ENCODE peak calls at places on chromosomes 13 and 19, in ten cellular contexts. One of them, this sample, is unnamed.
A peak's percentile ranks its signal among the peaks of the same experiment; 100 is the strongest.

GRCh38 chr13:69706807-69707206 is 400.8 kb upstream of the ATXN8OS start:
- DNase-seq in A549: no peak
- DNase-seq in ovary: no peak
- DNase-seq in stomach: no peak
- DNase-seq in tibial nerve: no peak
- DNase-seq in K562: no peak
- DNase-seq in transverse colon: no peak
- DNase-seq in esophagus muscularis mucosa: no peak
- DNase-seq in HepG2: no peak
- DNase-seq in SK-N-SH: no peak
- DNase-seq in this sample: no peak

GRCh38 chr13:91381371-91381770 is 17.1 kb upstream of the GPC5 start:
- DNase-seq in A549: no peak
- DNase-seq in ovary: no peak
- DNase-seq in stomach: no peak
- DNase-seq in tibial nerve: no peak
- DNase-seq in K562: no peak
- DNase-seq in transverse colon: no peak
- DNase-seq in esophagus muscularis mucosa: no peak
- DNase-seq in HepG2: no peak
- DNase-seq in SK-N-SH: peak; percentile 14
- DNase-seq in this sample: no peak

GRCh38 chr19:51547397-51548212 is 16.1 kb upstream of the SIGLEC6 start:
- DNase-seq in A549: no peak
- DNase-seq in ovary: no peak
- DNase-seq in stomach: no peak
- DNase-seq in tibial nerve: no peak
- DNase-seq in K562: peak; percentile 74
- DNase-seq in transverse colon: no peak
- DNase-seq in esophagus muscularis mucosa: no peak
- DNase-seq in HepG2: no peak
- DNase-seq in SK-N-SH: no peak
- DNase-seq in this sample: no peak

GRCh38 chr13:46100191-46100877 is 4.5 kb downstream of the CPB2 start:
- DNase-seq in A549: no peak
- DNase-seq in ovary: no peak
- DNase-seq in stomach: no peak
- DNase-seq in tibial nerve: no peak
- DNase-seq in K562: peak; percentile 19
- DNase-seq in transverse colon: no peak
- DNase-seq in esophagus muscularis mucosa: no peak
- DNase-seq in HepG2: no peak
- DNase-seq in SK-N-SH: no peak
- DNase-seq in this sample: no peak

GRCh38 chr13:96817336-96817941 is 176.8 kb downstream of the OXGR1 start:
- DNase-seq in A549: no peak
- DNase-seq in ovary: no peak
- DNase-seq in stomach: no peak
- DNase-seq in tibial nerve: peak; percentile 31
- DNase-seq in K562: no peak
- DNase-seq in transverse colon: no peak
- DNase-seq in esophagus muscularis mucosa: no peak
- DNase-seq in HepG2: peak; percentile 6
- DNase-seq in SK-N-SH: peak; percentile 14
- DNase-seq in this sample: no peak

GRCh38 chr19:50667759-50668231 is 18.6 kb downstream of the C19orf81 start:
- DNase-seq in A549: no peak
- DNase-seq in ovary: no peak
- DNase-seq in stomach: no peak
- DNase-seq in tibial nerve: no peak
- DNase-seq in K562: no peak
- DNase-seq in transverse colon: no peak
- DNase-seq in esophagus muscularis mucosa: no peak
- DNase-seq in HepG2: no peak
- DNase-seq in SK-N-SH: no peak
- DNase-seq in this sample: no peak

GRCh38 chr19:55173717-55174409 is 6.2 kb downstream of the SYT5 start:
- DNase-seq in A549: peak; percentile 95
- DNase-seq in ovary: no peak
- DNase-seq in stomach: peak; percentile 43
- DNase-seq in tibial nerve: no peak
- DNase-seq in K562: peak; percentile 94
- DNase-seq in transverse colon: peak; percentile 61
- DNase-seq in esophagus muscularis mucosa: no peak
- DNase-seq in HepG2: peak; percentile 39
- DNase-seq in SK-N-SH: peak; percentile 74
- DNase-seq in this sample: no peak

GRCh38 chr13:76454991-76455390 is 431.2 kb downstream of the KCTD12 start:
- DNase-seq in A549: no peak
- DNase-seq in ovary: no peak
- DNase-seq in stomach: no peak
- DNase-seq in tibial nerve: no peak
- DNase-seq in K562: no peak
- DNase-seq in transverse colon: no peak
- DNase-seq in esophagus muscularis mucosa: no peak
- DNase-seq in HepG2: no peak
- DNase-seq in SK-N-SH: no peak
- DNase-seq in this sample: no peak

GRCh38 chr13:30149248-30149647 is 158.1 kb downstream of the KATNAL1 start:
- DNase-seq in A549: no peak
- DNase-seq in ovary: no peak
- DNase-seq in stomach: no peak
- DNase-seq in tibial nerve: no peak
- DNase-seq in K562: no peak
- DNase-seq in transverse colon: no peak
- DNase-seq in esophagus muscularis mucosa: no peak
- DNase-seq in HepG2: no peak
- DNase-seq in SK-N-SH: no peak
- DNase-seq in this sample: no peak

GRCh38 chr19:35142531-35143230 is 374 bp upstream of the FXYD7 start:
- DNase-seq in A549: peak; percentile 83
- DNase-seq in ovary: peak; percentile 66
- DNase-seq in stomach: peak; percentile 64
- DNase-seq in tibial nerve: no peak
- DNase-seq in K562: peak; percentile 87
- DNase-seq in transverse colon: peak; percentile 67
- DNase-seq in esophagus muscularis mucosa: no peak
- DNase-seq in HepG2: no peak
- DNase-seq in SK-N-SH: peak; percentile 91
- DNase-seq in this sample: no peak

GRCh38 chr13:48585456-48585840 is 52.6 kb upstream of the RCBTB2 start:
- DNase-seq in A549: no peak
- DNase-seq in ovary: no peak
- DNase-seq in stomach: peak; percentile 58
- DNase-seq in tibial nerve: no peak
- DNase-seq in K562: no peak
- DNase-seq in transverse colon: peak; percentile 31
- DNase-seq in esophagus muscularis mucosa: peak; percentile 81
- DNase-seq in HepG2: peak; percentile 43
- DNase-seq in SK-N-SH: no peak
- DNase-seq in this sample: no peak

GRCh38 chr19:55678121-55678671 is 3.2 kb downstream of the EPN1 start:
- DNase-seq in A549: no peak
- DNase-seq in ovary: no peak
- DNase-seq in stomach: peak; percentile 43
- DNase-seq in tibial nerve: peak; percentile 16
- DNase-seq in K562: no peak
- DNase-seq in transverse colon: peak; percentile 70
- DNase-seq in esophagus muscularis mucosa: no peak
- DNase-seq in HepG2: no peak
- DNase-seq in SK-N-SH: no peak
- DNase-seq in this sample: no peak

GRCh38 chr19:10712041-10712440 is 5.8 kb upstream of the DNM2 start:
- DNase-seq in A549: no peak
- DNase-seq in ovary: no peak
- DNase-seq in stomach: no peak
- DNase-seq in tibial nerve: no peak
- DNase-seq in K562: no peak
- DNase-seq in transverse colon: peak; percentile 44
- DNase-seq in esophagus muscularis mucosa: no peak
- DNase-seq in HepG2: no peak
- DNase-seq in SK-N-SH: no peak
- DNase-seq in this sample: no peak

GRCh38 chr19:7415163-7415856 is 66.6 kb downstream of the ARHGEF18 start:
- DNase-seq in A549: no peak
- DNase-seq in ovary: no peak
- DNase-seq in stomach: peak; percentile 62
- DNase-seq in tibial nerve: no peak
- DNase-seq in K562: no peak
- DNase-seq in transverse colon: no peak
- DNase-seq in esophagus muscularis mucosa: no peak
- DNase-seq in HepG2: peak; percentile 74
- DNase-seq in SK-N-SH: no peak
- DNase-seq in this sample: no peak

GRCh38 chr19:18541992-18542935 is 1.1 kb downstream of the FKBP8 start:
- DNase-seq in A549: no peak
- DNase-seq in ovary: no peak
- DNase-seq in stomach: no peak
- DNase-seq in tibial nerve: no peak
- DNase-seq in K562: no peak
- DNase-seq in transverse colon: no peak
- DNase-seq in esophagus muscularis mucosa: no peak
- DNase-seq in HepG2: no peak
- DNase-seq in SK-N-SH: no peak
- DNase-seq in this sample: no peak

GRCh38 chr19:506404-507285 is 652 bp upstream of the TPGS1 start:
- DNase-seq in A549: peak; percentile 95
- DNase-seq in ovary: peak; percentile 99
- DNase-seq in stomach: peak; percentile 99
- DNase-seq in tibial nerve: peak; percentile 99
- DNase-seq in K562: peak; percentile 99
- DNase-seq in transverse colon: peak; percentile 97
- DNase-seq in esophagus muscularis mucosa: peak; percentile 99
- DNase-seq in HepG2: peak; percentile 99
- DNase-seq in SK-N-SH: peak; percentile 97
- DNase-seq in this sample: peak; percentile 100

GRCh38 chr13:48993150-48993549 is 17.4 kb downstream of the FNDC3A start:
- DNase-seq in A549: no peak
- DNase-seq in ovary: no peak
- DNase-seq in stomach: no peak
- DNase-seq in tibial nerve: no peak
- DNase-seq in K562: no peak
- DNase-seq in transverse colon: no peak
- DNase-seq in esophagus muscularis mucosa: no peak
- DNase-seq in HepG2: no peak
- DNase-seq in SK-N-SH: no peak
- DNase-seq in this sample: no peak

GRCh38 chr19:33302974-33303790 is 848 bp upstream of the CEBPA start:
- DNase-seq in A549: peak; percentile 66
- DNase-seq in ovary: peak; percentile 56
- DNase-seq in stomach: peak; percentile 62
- DNase-seq in tibial nerve: no peak
- DNase-seq in K562: peak; percentile 25
- DNase-seq in transverse colon: peak; percentile 59
- DNase-seq in esophagus muscularis mucosa: no peak
- DNase-seq in HepG2: no peak
- DNase-seq in SK-N-SH: peak; percentile 88
- DNase-seq in this sample: peak; percentile 81
- H3K27ac ChIP-seq in A549: peak overlapping the region; percentile 86
- H3K27ac ChIP-seq in ovary: no peak overlapping the region
- H3K27ac ChIP-seq in stomach: peak overlapping the region; percentile 86
- H3K27ac ChIP-seq in tibial nerve: peak overlapping the region; percentile 79
- H3K27ac ChIP-seq in K562: no peak overlapping the region
- H3K27ac ChIP-seq in transverse colon: peak overlapping the region; percentile 92
- H3K27ac ChIP-seq in esophagus muscularis mucosa: peak overlapping the region; percentile 89
- H3K27ac ChIP-seq in HepG2: peak overlapping the region; percentile 95
- H3K27ac ChIP-seq in SK-N-SH: no peak overlapping the region
- H3K27ac ChIP-seq in this sample: peak overlapping the region; percentile 86

GRCh38 chr13:41065098-41065497 is 3.8 kb downstream of the WBP4 start:
- DNase-seq in A549: no peak
- DNase-seq in ovary: no peak
- DNase-seq in stomach: no peak
- DNase-seq in tibial nerve: no peak
- DNase-seq in K562: no peak
- DNase-seq in transverse colon: no peak
- DNase-seq in esophagus muscularis mucosa: no peak
- DNase-seq in HepG2: no peak
- DNase-seq in SK-N-SH: no peak
- DNase-seq in this sample: no peak
- TF ChIP-seq EP300 in A549: no peak
- TF ChIP-seq EP300 in ovary: no peak
- TF ChIP-seq EP300 in stomach: no peak
- TF ChIP-seq EP300 in tibial nerve: no peak
- TF ChIP-seq EP300 in K562: no peak
- TF ChIP-seq EP300 in transverse colon: no peak
- TF ChIP-seq EP300 in esophagus muscularis mucosa: no peak
- TF ChIP-seq EP300 in HepG2: no peak
- TF ChIP-seq EP300 in SK-N-SH: no peak
- TF ChIP-seq EP300 in this sample: no peak

GRCh38 chr13:74576504-74576903 is 442.3 kb upstream of the KLF12 start:
- DNase-seq in A549: no peak
- DNase-seq in ovary: no peak
- DNase-seq in stomach: no peak
- DNase-seq in tibial nerve: no peak
- DNase-seq in K562: no peak
- DNase-seq in transverse colon: no peak
- DNase-seq in esophagus muscularis mucosa: no peak
- DNase-seq in HepG2: no peak
- DNase-seq in SK-N-SH: no peak
- DNase-seq in this sample: no peak

GRCh38 chr13:74571811-74572210 is 437.6 kb upstream of the KLF12 start:
- DNase-seq in A549: no peak
- DNase-seq in ovary: no peak
- DNase-seq in stomach: no peak
- DNase-seq in tibial nerve: no peak
- DNase-seq in K562: no peak
- DNase-seq in transverse colon: no peak
- DNase-seq in esophagus muscularis mucosa: no peak
- DNase-seq in HepG2: no peak
- DNase-seq in SK-N-SH: no peak
- DNase-seq in this sample: no peak

GRCh38 chr13:74573654-74574053 is 439.4 kb upstream of the KLF12 start:
- DNase-seq in A549: no peak
- DNase-seq in ovary: no peak
- DNase-seq in stomach: no peak
- DNase-seq in tibial nerve: no peak
- DNase-seq in K562: peak; percentile 7
- DNase-seq in transverse colon: no peak
- DNase-seq in esophagus muscularis mucosa: no peak
- DNase-seq in HepG2: peak; percentile 3
- DNase-seq in SK-N-SH: no peak
- DNase-seq in this sample: no peak

GRCh38 chr13:74574964-74575728 is 440.9 kb upstream of the KLF12 start:
- DNase-seq in A549: no peak
- DNase-seq in ovary: no peak
- DNase-seq in stomach: no peak
- DNase-seq in tibial nerve: no peak
- DNase-seq in K562: no peak
- DNase-seq in transverse colon: no peak
- DNase-seq in esophagus muscularis mucosa: no peak
- DNase-seq in HepG2: no peak
- DNase-seq in SK-N-SH: peak; percentile 22
- DNase-seq in this sample: no peak

GRCh38 chr13:74575729-74576125 is 441.5 kb upstream of the KLF12 start:
- DNase-seq in A549: peak; percentile 5
- DNase-seq in ovary: peak; percentile 65
- DNase-seq in stomach: peak; percentile 50
- DNase-seq in tibial nerve: peak; percentile 36
- DNase-seq in K562: peak; percentile 54
- DNase-seq in transverse colon: peak; percentile 28
- DNase-seq in esophagus muscularis mucosa: no peak
- DNase-seq in HepG2: no peak
- DNase-seq in SK-N-SH: peak; percentile 90
- DNase-seq in this sample: peak; percentile 73
- H3K27ac ChIP-seq in A549: peak overlapping the region; percentile 35
- H3K27ac ChIP-seq in ovary: no peak overlapping the region
- H3K27ac ChIP-seq in stomach: no peak overlapping the region
- H3K27ac ChIP-seq in tibial nerve: no peak overlapping the region
- H3K27ac ChIP-seq in K562: no peak overlapping the region
- H3K27ac ChIP-seq in transverse colon: no peak overlapping the region
- H3K27ac ChIP-seq in esophagus muscularis mucosa: peak overlapping the region; percentile 4
- H3K27ac ChIP-seq in HepG2: no peak overlapping the region
- H3K27ac ChIP-seq in SK-N-SH: no peak overlapping the region
- H3K27ac ChIP-seq in this sample: no peak overlapping the region

GRCh38 chr19:16160943-16161560 is 12.3 kb downstream of the CIB3 start:
- DNase-seq in A549: peak; percentile 54
- DNase-seq in ovary: no peak
- DNase-seq in stomach: no peak
- DNase-seq in tibial nerve: no peak
- DNase-seq in K562: peak; percentile 27
- DNase-seq in transverse colon: peak; percentile 47
- DNase-seq in esophagus muscularis mucosa: no peak
- DNase-seq in HepG2: peak; percentile 30
- DNase-seq in SK-N-SH: no peak
- DNase-seq in this sample: no peak
- TF ChIP-seq EP300 in A549: no peak
- TF ChIP-seq EP300 in ovary: no peak
- TF ChIP-seq EP300 in stomach: no peak
- TF ChIP-seq EP300 in tibial nerve: no peak
- TF ChIP-seq EP300 in K562: no peak
- TF ChIP-seq EP300 in transverse colon: no peak
- TF ChIP-seq EP300 in esophagus muscularis mucosa: no peak
- TF ChIP-seq EP300 in HepG2: no peak
- TF ChIP-seq EP300 in SK-N-SH: no peak
- TF ChIP-seq EP300 in this sample: no peak